ENCODE peak calls at places on chromosome 1, in eight cellular contexts. U is IMR-90, M is fibroblast of lung, A is MM.1S, C is K562, J is HCT116, L is H9, R is HepG2. P is an unnamed sample.
A peak's percentile ranks its signal among the peaks of the same experiment; 100 is the strongest.

GRCh38 chr1:150621497-150622113 is 7.8 kb downstream of the ENSA start:
- DNase-seq in R (peak; percentile 48), U (peak; percentile 79), M (peak; percentile 53), J (no peak), L (no peak), C (peak; percentile 26), A (peak; percentile 69), P (peak; percentile 58)

GRCh38 chr1:243253211-243253926 is 1.7 kb downstream of the CEP170 start:
- DNase-seq in R (peak; percentile 7), C (peak; percentile 22), J (no peak), A (no peak), U (peak; percentile 37), L (no peak), M (no peak), P (peak; percentile 40)

GRCh38 chr1:159015440-159015909 is 5.8 kb downstream of the IFI16 start:
- DNase-seq in M (peak; percentile 86), R (no peak), L (no peak), J (no peak), A (peak; percentile 98), C (peak; percentile 26), U (peak; percentile 94), P (peak; percentile 36)

GRCh38 chr1:925532-926421 is 2.1 kb downstream of the SAMD11 start:
- DNase-seq in L (no peak), A (no peak), R (no peak), M (peak; percentile 73), U (peak; percentile 28), C (peak; percentile 72), J (no peak), P (no peak)

GRCh38 chr1:161910516-161911077 is 113.1 kb downstream of the OLFML2B start:
- DNase-seq in L (no peak), C (no peak), M (peak; percentile 70), A (no peak), U (peak; percentile 31), R (no peak), J (no peak), P (no peak)

GRCh38 chr1:116769994-116770393 is 15.8 kb downstream of the CD2 start:
- DNase-seq in C (no peak), J (no peak), R (no peak), U (no peak), M (no peak), A (no peak), L (no peak), P (no peak)

GRCh38 chr1:162292422-162292849 is 84.2 kb downstream of the SPATA46 start:
- DNase-seq in M (peak; percentile 62), J (no peak), U (peak; percentile 7), L (no peak), A (no peak), R (no peak), C (no peak), P (no peak)

GRCh38 chr1:1421147-1421906 is at the start of gene ANKRD65:
- DNase-seq in A (no peak), M (no peak), R (peak; percentile 74), L (peak; percentile 37), J (no peak), C (no peak), U (no peak), P (no peak)

GRCh38 chr1:25914074-25914995 is 8.1 kb upstream of the STMN1 start:
- DNase-seq in L (no peak), A (no peak), R (no peak), C (peak; percentile 4), J (no peak), U (peak; percentile 31), M (peak; percentile 61), P (no peak)

GRCh38 chr1:159067699-159068621 is 8.6 kb downstream of the AIM2 start:
- DNase-seq in U (no peak), A (peak; percentile 92), J (no peak), R (no peak), M (no peak), C (no peak), L (no peak), P (no peak)

GRCh38 chr1:6473156-6473555 is 7.2 kb upstream of the TNFRSF25 start:
- DNase-seq in A (no peak), L (no peak), R (no peak), J (no peak), U (no peak), M (no peak), C (no peak), P (no peak)

GRCh38 chr1:57101171-57101570 is 135.4 kb upstream of the C8B start:
- DNase-seq in R (no peak), L (no peak), J (no peak), C (no peak), M (peak; percentile 5), A (no peak), U (peak; percentile 2), P (no peak)
- H3K4me2 ChIP-seq in R (no peak overlapping the region), L (no peak overlapping the region), J (no peak overlapping the region), C (no peak overlapping the region), M (no peak overlapping the region), A (no peak overlapping the region), U (no peak overlapping the region), P (no peak overlapping the region)

GRCh38 chr1:224168859-224169380 is 14.1 kb upstream of the DEGS1 start:
- DNase-seq in J (no peak), R (peak; percentile 46), U (peak; percentile 91), C (no peak), L (no peak), A (peak; percentile 79), M (peak; percentile 97), P (peak; percentile 98)
- H3K4me2 ChIP-seq in J (peak overlapping the region; percentile 27), R (peak overlapping the region; percentile 66), U (peak overlapping the region; percentile 16), C (no peak overlapping the region), L (no peak overlapping the region), A (peak overlapping the region; percentile 65), M (peak overlapping the region; percentile 68), P (peak overlapping the region; percentile 53)

GRCh38 chr1:193110864-193111263 is 5.7 kb upstream of the GLRX2 start:
- DNase-seq in U (no peak), J (no peak), L (no peak), M (no peak), A (no peak), C (no peak), R (no peak), P (no peak)
- H3K4me2 ChIP-seq in U (no peak overlapping the region), J (no peak overlapping the region), L (no peak overlapping the region), M (no peak overlapping the region), A (peak overlapping the region; percentile 59), C (no peak overlapping the region), R (no peak overlapping the region), P (no peak overlapping the region)

GRCh38 chr1:232123775-232124659 is 497.4 kb downstream of the DISC1 start:
- DNase-seq in M (peak; percentile 45), U (no peak), L (peak; percentile 57), R (no peak), A (no peak), C (no peak), J (no peak), P (peak; percentile 12)
- H3K4me2 ChIP-seq in M (no peak overlapping the region), U (no peak overlapping the region), L (peak overlapping the region; percentile 84), R (no peak overlapping the region), A (no peak overlapping the region), C (no peak overlapping the region), J (no peak overlapping the region), P (no peak overlapping the region)

GRCh38 chr1:110524311-110525249 is 5.6 kb upstream of the KCNA10 start:
- DNase-seq in U (peak; percentile 30), A (peak; percentile 42), M (peak; percentile 14), R (peak; percentile 21), C (peak; percentile 83), L (peak; percentile 84), J (peak; percentile 27), P (peak; percentile 52)
- H3K4me2 ChIP-seq in U (no peak overlapping the region), A (peak overlapping the region; percentile 75), M (no peak overlapping the region), R (peak overlapping the region; percentile 44), C (peak overlapping the region; percentile 56), L (no peak overlapping the region), J (peak overlapping the region; percentile 44), P (peak overlapping the region; percentile 48)

DNA sequence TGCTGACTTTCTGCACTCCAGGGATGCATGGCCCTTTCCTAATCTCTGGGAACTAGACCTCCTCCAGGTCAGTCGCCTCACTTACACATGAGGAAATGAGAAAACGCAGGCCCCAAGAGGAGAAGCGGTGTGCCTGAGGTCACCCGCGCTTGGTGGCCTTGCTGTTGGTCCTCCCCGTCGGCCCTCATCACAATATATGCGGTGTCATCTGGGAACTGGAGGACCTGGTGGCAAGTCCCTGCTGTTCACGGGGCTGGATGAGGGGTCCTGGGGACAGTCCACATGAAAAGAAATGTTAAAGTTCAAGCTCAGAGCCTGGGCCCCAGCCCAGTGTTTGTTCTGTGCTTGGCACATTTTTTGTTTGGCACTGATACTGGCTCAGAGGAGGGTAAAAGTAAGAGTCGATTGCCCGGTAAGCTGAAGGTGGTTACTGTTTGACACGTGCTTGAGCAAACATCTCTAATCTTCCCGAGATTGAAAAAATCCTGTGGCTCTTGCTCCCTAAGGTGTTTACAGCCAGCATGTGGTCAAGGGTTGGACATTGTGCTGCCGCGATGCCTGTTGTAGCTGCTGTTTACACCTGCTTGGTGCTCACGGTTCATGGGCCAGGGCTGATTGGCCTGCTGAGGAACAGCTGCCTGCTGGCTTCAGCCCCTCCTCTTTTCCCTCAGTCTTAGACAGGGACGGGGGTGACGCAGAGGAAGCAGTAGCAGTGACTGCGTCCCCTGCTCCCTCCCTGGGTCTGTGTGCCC is 5.2 kb downstream of the COQ8A start:
- DNase-seq in J (no peak), C (no peak), R (peak; percentile 85), A (no peak), M (no peak), L (peak; percentile 53), U (no peak), P (no peak)
- H3K4me2 ChIP-seq in J (no peak overlapping the region), C (peak overlapping the region; percentile 36), R (peak overlapping the region; percentile 94), A (no peak overlapping the region), M (no peak overlapping the region), L (no peak overlapping the region), U (no peak overlapping the region), P (no peak overlapping the region)

P was measured in PC-3.